ENCODE peak calls at places on chromosome 15, in six cellular contexts. One of them, this sample, is unnamed.

GRCh38 chr15:68310811-68311463 is 33.4 kb downstream of the FEM1B start:
- DNase-seq in fibroblast of lung: no peak
- DNase-seq in IMR-90: no peak
- DNase-seq in HCT116: no peak
- DNase-seq in DND-41: no peak
- DNase-seq in mammary epithelial cell: no peak
- DNase-seq in this sample: no peak

GRCh38 chr15:85482896-85483295 is 102.5 kb downstream of the AKAP13 start:
- DNase-seq in fibroblast of lung: peak
- DNase-seq in HCT116: no peak
- DNase-seq in DND-41: no peak
- DNase-seq in mammary epithelial cell: peak
- DNase-seq in IMR-90: peak
- DNase-seq in this sample: peak

GRCh38 chr15:60575995-60576394 is 97.1 kb upstream of the ICE2 start:
- DNase-seq in DND-41: no peak
- DNase-seq in HCT116: no peak
- DNase-seq in fibroblast of lung: no peak
- DNase-seq in IMR-90: peak
- DNase-seq in mammary epithelial cell: peak
- DNase-seq in this sample: peak

GRCh38 chr15:90529369-90530249 is at the start of gene CRTC3:
- DNase-seq in IMR-90: peak
- DNase-seq in mammary epithelial cell: peak
- DNase-seq in DND-41: peak
- DNase-seq in HCT116: no peak
- DNase-seq in fibroblast of lung: peak
- DNase-seq in this sample: peak

GRCh38 chr15:68418611-68419161 is 13.3 kb downstream of the ITGA11 start:
- DNase-seq in HCT116: no peak
- DNase-seq in DND-41: no peak
- DNase-seq in mammary epithelial cell: no peak
- DNase-seq in IMR-90: peak
- DNase-seq in fibroblast of lung: peak
- DNase-seq in this sample: peak

GRCh38 chr15:67785431-67785830 is 39.9 kb upstream of the SKOR1 start:
- DNase-seq in mammary epithelial cell: no peak
- DNase-seq in fibroblast of lung: no peak
- DNase-seq in HCT116: no peak
- DNase-seq in DND-41: peak
- DNase-seq in IMR-90: no peak
- DNase-seq in this sample: no peak

GRCh38 chr15:80487884-80488283 is 83.7 kb downstream of the ARNT2 start:
- DNase-seq in fibroblast of lung: no peak
- DNase-seq in IMR-90: no peak
- DNase-seq in HCT116: no peak
- DNase-seq in mammary epithelial cell: no peak
- DNase-seq in DND-41: no peak
- DNase-seq in this sample: no peak

GRCh38 chr15:66269326-66270090 is 16.0 kb upstream of the MEGF11 start:
- DNase-seq in fibroblast of lung: peak
- DNase-seq in DND-41: peak
- DNase-seq in HCT116: peak
- DNase-seq in mammary epithelial cell: peak
- DNase-seq in IMR-90: peak
- DNase-seq in this sample: peak

GRCh38 chr15:99951471-99951870 is 218.2 kb upstream of the LYSMD4 start:
- DNase-seq in mammary epithelial cell: no peak
- DNase-seq in IMR-90: no peak
- DNase-seq in HCT116: no peak
- DNase-seq in fibroblast of lung: peak
- DNase-seq in DND-41: no peak
- DNase-seq in this sample: no peak

GRCh38 chr15:70856177-70856883 is 2.4 kb upstream of the LARP6 start:
- DNase-seq in DND-41: no peak
- DNase-seq in fibroblast of lung: peak
- DNase-seq in HCT116: no peak
- DNase-seq in mammary epithelial cell: no peak
- DNase-seq in IMR-90: peak
- DNase-seq in this sample: no peak

GRCh38 chr15:38699633-38700230 is 135.1 kb upstream of the RASGRP1 start:
- DNase-seq in DND-41: peak
- DNase-seq in mammary epithelial cell: peak
- DNase-seq in HCT116: peak
- DNase-seq in IMR-90: peak
- DNase-seq in fibroblast of lung: peak
- DNase-seq in this sample: peak

GRCh38 chr15:45185069-45185779 is 2.5 kb downstream of the SHF start:
- DNase-seq in IMR-90: no peak
- DNase-seq in DND-41: no peak
- DNase-seq in mammary epithelial cell: no peak
- DNase-seq in fibroblast of lung: no peak
- DNase-seq in HCT116: no peak
- DNase-seq in this sample: no peak

GRCh38 chr15:77371850-77372249 is 48.1 kb downstream of the PEAK1 start:
- DNase-seq in IMR-90: no peak
- DNase-seq in DND-41: no peak
- DNase-seq in HCT116: no peak
- DNase-seq in fibroblast of lung: no peak
- DNase-seq in mammary epithelial cell: no peak
- DNase-seq in this sample: no peak

GRCh38 chr15:62515696-62516395 is 350.8 kb upstream of the C2CD4B start:
- DNase-seq in IMR-90: no peak
- DNase-seq in fibroblast of lung: no peak
- DNase-seq in DND-41: no peak
- DNase-seq in HCT116: no peak
- DNase-seq in mammary epithelial cell: no peak
- DNase-seq in this sample: no peak

GRCh38 chr15:62519900-62520299 is 354.8 kb upstream of the C2CD4B start:
- DNase-seq in fibroblast of lung: no peak
- DNase-seq in mammary epithelial cell: no peak
- DNase-seq in HCT116: no peak
- DNase-seq in DND-41: no peak
- DNase-seq in IMR-90: no peak
- DNase-seq in this sample: no peak

GRCh38 chr15:62524848-62525247 is 359.8 kb upstream of the C2CD4B start:
- DNase-seq in HCT116: no peak
- DNase-seq in DND-41: no peak
- DNase-seq in fibroblast of lung: no peak
- DNase-seq in IMR-90: peak
- DNase-seq in mammary epithelial cell: peak
- DNase-seq in this sample: no peak

GRCh38 chr15:62517541-62517940 is 352.5 kb upstream of the C2CD4B start:
- DNase-seq in fibroblast of lung: peak
- DNase-seq in HCT116: no peak
- DNase-seq in IMR-90: no peak
- DNase-seq in mammary epithelial cell: no peak
- DNase-seq in DND-41: no peak
- DNase-seq in this sample: no peak

DNA sequence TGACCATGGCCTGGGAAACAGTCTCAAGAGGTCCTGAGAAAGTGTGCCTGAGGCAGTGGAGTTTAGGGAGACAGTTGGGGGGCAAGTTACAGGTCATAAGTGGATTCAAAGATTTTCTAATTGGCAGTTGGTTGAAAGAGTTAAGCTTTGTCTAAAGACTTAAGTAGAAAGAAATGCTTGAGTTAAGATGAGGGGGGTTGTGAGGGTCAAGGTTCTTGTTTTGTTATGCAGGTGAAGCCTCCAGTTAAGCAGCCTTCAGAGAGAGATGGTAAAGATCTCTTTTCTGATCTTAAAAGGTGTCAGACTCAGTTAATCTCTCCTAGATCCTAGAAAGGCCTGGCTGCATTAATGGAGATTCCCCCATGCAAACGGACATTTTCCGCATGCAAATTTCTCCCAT is 356.3 kb upstream of the C2CD4B start:
- DNase-seq in fibroblast of lung: no peak
- DNase-seq in mammary epithelial cell: no peak
- DNase-seq in DND-41: no peak
- DNase-seq in IMR-90: no peak
- DNase-seq in HCT116: no peak
- DNase-seq in this sample: no peak
- H2AFZ ChIP-seq in fibroblast of lung: no peak
- H2AFZ ChIP-seq in mammary epithelial cell: no peak
- H2AFZ ChIP-seq in DND-41: no peak
- H2AFZ ChIP-seq in IMR-90: no peak
- H2AFZ ChIP-seq in HCT116: no peak
- H2AFZ ChIP-seq in this sample: no peak

GRCh38 chr15:55993804-55994539 is 560 bp upstream of the NEDD4 start:
- DNase-seq in fibroblast of lung: peak
- DNase-seq in IMR-90: peak
- DNase-seq in DND-41: no peak
- DNase-seq in HCT116: peak
- DNase-seq in mammary epithelial cell: peak
- DNase-seq in this sample: no peak
- TF ChIP-seq CTCF in fibroblast of lung: peak
- TF ChIP-seq CTCF in IMR-90: peak
- TF ChIP-seq CTCF in DND-41: no peak
- TF ChIP-seq CTCF in HCT116: no peak
- TF ChIP-seq CTCF in mammary epithelial cell: peak
- TF ChIP-seq CTCF in this sample: peak

DNA sequence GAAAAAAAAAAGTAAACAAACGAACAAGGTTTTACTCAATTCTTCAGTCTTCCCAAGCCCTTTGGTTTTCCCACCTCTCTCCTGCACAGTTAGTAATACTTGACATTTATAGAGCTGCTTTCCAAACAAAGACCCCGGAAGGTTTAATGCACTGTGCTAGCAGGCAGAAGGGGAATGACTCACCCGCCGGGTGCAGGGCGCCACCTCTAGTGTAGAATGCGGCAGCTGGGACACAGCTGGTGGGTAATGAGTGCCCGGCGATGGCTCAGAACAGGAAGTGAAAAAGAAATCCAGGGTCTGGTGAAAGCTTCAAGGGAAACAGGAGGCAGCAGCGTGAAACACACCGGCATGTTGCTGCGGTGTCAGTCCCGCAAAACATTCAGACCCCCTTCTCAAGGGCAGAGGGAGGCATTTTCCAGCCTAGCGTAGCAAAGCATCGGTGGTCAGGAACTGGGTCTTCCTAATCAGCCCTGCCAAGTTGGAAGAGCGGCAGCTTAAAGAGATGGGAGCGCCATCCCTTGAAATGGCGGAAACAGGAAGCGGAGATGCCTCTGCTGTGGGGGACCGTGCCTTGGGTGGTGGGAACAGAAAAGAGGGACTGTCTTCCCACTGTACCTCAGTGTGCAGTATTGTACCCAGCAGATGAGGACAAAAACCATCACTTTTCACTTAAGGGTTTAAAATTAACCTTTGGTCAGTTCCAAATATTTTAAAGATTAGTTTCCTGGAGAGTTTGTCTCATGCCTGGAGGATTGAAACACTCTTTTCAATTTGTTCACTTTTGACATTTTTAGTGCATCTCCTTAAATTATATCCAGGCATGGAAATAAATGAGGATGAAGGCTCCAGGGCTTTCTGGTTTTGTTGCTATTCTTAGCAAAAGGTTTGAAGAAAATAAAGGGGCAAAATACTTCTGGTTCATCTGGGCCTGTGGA is 160.8 kb upstream of the MCTP2 start:
- DNase-seq in fibroblast of lung: peak
- DNase-seq in IMR-90: no peak
- DNase-seq in mammary epithelial cell: no peak
- DNase-seq in DND-41: peak
- DNase-seq in HCT116: no peak
- DNase-seq in this sample: peak
- H2AFZ ChIP-seq in fibroblast of lung: no peak
- H2AFZ ChIP-seq in IMR-90: no peak
- H2AFZ ChIP-seq in mammary epithelial cell: no peak
- H2AFZ ChIP-seq in DND-41: no peak
- H2AFZ ChIP-seq in HCT116: no peak
- H2AFZ ChIP-seq in this sample: no peak

DNA sequence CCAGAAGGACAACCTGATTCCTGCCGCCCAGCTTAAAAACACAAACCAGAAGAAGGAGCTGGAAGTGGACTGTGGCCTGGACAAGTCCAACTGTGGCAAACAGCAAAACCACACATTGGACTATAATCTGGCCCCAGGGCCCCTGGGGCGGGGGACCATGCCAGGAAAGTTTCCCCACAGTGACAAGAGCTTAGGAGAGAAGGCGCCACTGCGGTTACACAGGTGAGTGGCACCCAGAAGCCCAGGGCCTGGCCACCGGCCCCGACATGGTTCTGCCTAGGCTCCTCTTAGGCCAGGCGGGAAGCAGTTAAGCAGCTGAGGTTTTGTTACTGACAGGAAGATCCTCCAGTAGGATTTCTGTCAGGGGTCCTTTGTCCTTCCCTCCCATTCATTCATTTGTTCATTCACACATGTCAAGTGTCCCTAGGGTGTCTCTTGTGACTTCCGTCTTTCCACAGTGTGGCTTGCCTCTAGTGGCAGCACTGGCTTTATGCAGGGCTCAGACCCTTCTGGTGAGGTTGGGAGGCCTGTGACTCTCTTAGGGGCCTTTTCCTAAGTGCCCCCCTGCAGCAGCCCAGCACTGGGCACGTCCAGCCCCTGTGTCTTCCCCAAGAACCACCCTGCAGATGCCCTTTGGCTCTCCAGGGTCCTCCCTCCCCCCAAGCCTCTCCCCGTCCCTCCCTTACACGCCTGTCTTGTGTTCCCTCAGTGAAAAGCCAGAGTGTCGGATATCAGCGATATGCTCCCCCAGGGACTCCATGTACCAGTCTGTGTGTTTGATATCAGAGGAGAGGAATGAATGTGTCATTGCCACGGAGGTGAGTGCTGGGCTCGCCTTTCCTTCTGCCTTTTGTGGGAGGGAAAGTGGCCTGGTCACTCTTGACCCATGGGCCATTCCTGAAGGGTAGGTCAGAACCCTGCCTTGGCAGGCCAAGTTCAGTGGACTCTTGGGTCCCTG is 7.8 kb downstream of the DLL4 start:
- DNase-seq in mammary epithelial cell: no peak
- DNase-seq in IMR-90: peak
- DNase-seq in fibroblast of lung: peak
- DNase-seq in HCT116: no peak
- DNase-seq in DND-41: no peak
- DNase-seq in this sample: no peak
- TF ChIP-seq CTCF in mammary epithelial cell: no peak
- TF ChIP-seq CTCF in IMR-90: no peak
- TF ChIP-seq CTCF in fibroblast of lung: no peak
- TF ChIP-seq CTCF in HCT116: no peak
- TF ChIP-seq CTCF in DND-41: peak
- TF ChIP-seq CTCF in this sample: no peak

GRCh38 chr15:75452968-75453702 is 1.6 kb upstream of the SIN3A start:
- DNase-seq in DND-41: peak
- DNase-seq in IMR-90: no peak
- DNase-seq in mammary epithelial cell: peak
- DNase-seq in HCT116: peak
- DNase-seq in fibroblast of lung: peak
- DNase-seq in this sample: peak
- H2AFZ ChIP-seq in DND-41: peak
- H2AFZ ChIP-seq in IMR-90: peak
- H2AFZ ChIP-seq in mammary epithelial cell: peak
- H2AFZ ChIP-seq in HCT116: no peak
- H2AFZ ChIP-seq in fibroblast of lung: peak
- H2AFZ ChIP-seq in this sample: peak